ENCODE peak calls at places on chromosome 21, in five cellular contexts. J is HT-29, G is left cardiac atrium, W is NCI-H1092, Y is NCI-H774. U is an unnamed sample.
A peak's percentile ranks its signal among the peaks of the same experiment; 100 is the strongest.

GRCh38 chr21:26437326-26438009 is 135.6 kb downstream of the CYYR1 start:
- DNase-seq in J (no peak), G (no peak), W (no peak), Y (no peak), U (no peak)

GRCh38 chr21:42264245-42265195 is 45.6 kb downstream of the ABCG1 start:
- DNase-seq in J (no peak), G (no peak), W (no peak), Y (no peak), U (no peak)

GRCh38 chr21:41730399-41730798 is 36.5 kb downstream of the RIPK4 start:
- DNase-seq in J (no peak), G (no peak), W (no peak), Y (no peak), U (no peak)

GRCh38 chr21:41247561-41247968 is 69.0 kb upstream of the FAM3B start:
- DNase-seq in J (peak; percentile 45), G (peak; percentile 74), W (peak; percentile 73), Y (no peak), U (no peak)

GRCh38 chr21:32328595-32328994 is 29.9 kb downstream of the MRAP start:
- DNase-seq in J (no peak), G (no peak), W (no peak), Y (no peak), U (no peak)

GRCh38 chr21:15159382-15160020 is 94.7 kb upstream of the NRIP1 start:
- DNase-seq in J (no peak), G (no peak), W (no peak), Y (no peak), U (no peak)

GRCh38 chr21:44368711-44369446 is 15.5 kb downstream of the TRPM2 start:
- DNase-seq in J (no peak), G (no peak), W (peak; percentile 29), Y (no peak), U (no peak)

GRCh38 chr21:26177187-26177586 is 6.6 kb upstream of the APP start:
- DNase-seq in J (no peak), G (peak; percentile 45), W (peak; percentile 3), Y (no peak), U (peak; percentile 28)

GRCh38 chr21:36246080-36246631 is 73.8 kb upstream of the MORC3 start:
- DNase-seq in J (no peak), G (no peak), W (no peak), Y (no peak), U (no peak)

GRCh38 chr21:40049031-40049958 is 182.1 kb downstream of the PCP4 start:
- DNase-seq in J (no peak), G (no peak), W (peak; percentile 17), Y (peak; percentile 40), U (no peak)

GRCh38 chr21:43993420-43993934 is 18.6 kb upstream of the TRAPPC10 start:
- DNase-seq in J (no peak), G (no peak), W (no peak), Y (no peak), U (no peak)

GRCh38 chr21:37182222-37182621 is 84.9 kb downstream of the VPS26C start:
- DNase-seq in J (no peak), G (no peak), W (no peak), Y (no peak), U (no peak)

GRCh38 chr21:25708467-25709065 is 26.1 kb downstream of the ATP5PF start:
- DNase-seq in J (peak; percentile 43), G (peak; percentile 42), W (peak; percentile 8), Y (peak; percentile 0), U (no peak)

GRCh38 chr21:46038871-46039397 is 57.4 kb downstream of the COL6A1 start:
- DNase-seq in J (no peak), G (peak; percentile 87), W (no peak), Y (no peak), U (peak; percentile 81)

GRCh38 chr21:42650441-42651421 is 2.7 kb upstream of the PDE9A start:
- DNase-seq in J (no peak), G (peak; percentile 12), W (no peak), Y (no peak), U (no peak)

GRCh38 chr21:42526379-42526727 is 12.7 kb downstream of the SLC37A1 start:
- DNase-seq in J (peak; percentile 80), G (no peak), W (peak; percentile 43), Y (no peak), U (peak; percentile 64)

GRCh38 chr21:27571706-27572105 is 604.8 kb upstream of the ADAMTS5 start:
- DNase-seq in J (no peak), G (no peak), W (no peak), Y (no peak), U (no peak)

GRCh38 chr21:31267644-31268043 is 76.4 kb downstream of the TIAM1 start:
- DNase-seq in J (no peak), G (no peak), W (no peak), Y (no peak), U (no peak)

GRCh38 chr21:36388076-36388475 is 2.9 kb downstream of the CHAF1B start:
- DNase-seq in J (no peak), G (no peak), W (no peak), Y (no peak), U (no peak)

GRCh38 chr21:41219498-41220207 is 51.7 kb downstream of the BACE2 start:
- DNase-seq in J (peak; percentile 29), G (no peak), W (no peak), Y (no peak), U (no peak)

U was measured in heart right ventricle.